ENCODE peak calls at places on chromosomes 1 and 21, in seven cellular contexts. One of them, this sample, is unnamed.
A peak's percentile ranks its signal among the peaks of the same experiment; 100 is the strongest.

GRCh38 chr21:36803801-36804452 is 105.0 kb downstream of the SIM2 start:
- DNase-seq in HCT116: no peak
- DNase-seq in GM12878: no peak
- DNase-seq in H1: no peak
- DNase-seq in K562: no peak
- DNase-seq in HepG2: no peak
- DNase-seq in SK-N-SH: no peak
- DNase-seq in this sample: no peak

GRCh38 chr1:61135286-61135685 is 52.9 kb downstream of the NFIA start:
- DNase-seq in HCT116: no peak
- DNase-seq in GM12878: no peak
- DNase-seq in H1: no peak
- DNase-seq in K562: no peak
- DNase-seq in HepG2: no peak
- DNase-seq in SK-N-SH: no peak
- DNase-seq in this sample: no peak

GRCh38 chr1:189597083-189597482 is 880.6 kb downstream of the BRINP3 start:
- DNase-seq in HCT116: no peak
- DNase-seq in GM12878: no peak
- DNase-seq in H1: no peak
- DNase-seq in K562: no peak
- DNase-seq in HepG2: no peak
- DNase-seq in SK-N-SH: no peak
- DNase-seq in this sample: no peak

GRCh38 chr1:78497196-78497595 is 6.4 kb downstream of the PTGFR start:
- DNase-seq in HCT116: no peak
- DNase-seq in GM12878: no peak
- DNase-seq in H1: no peak
- DNase-seq in K562: no peak
- DNase-seq in HepG2: no peak
- DNase-seq in SK-N-SH: no peak
- DNase-seq in this sample: no peak

GRCh38 chr1:156797212-156797871 is 19.3 kb downstream of the SH2D2A start:
- DNase-seq in HCT116: peak; percentile 33
- DNase-seq in GM12878: no peak
- DNase-seq in H1: no peak
- DNase-seq in K562: peak; percentile 72
- DNase-seq in HepG2: peak; percentile 55
- DNase-seq in SK-N-SH: peak; percentile 68
- DNase-seq in this sample: peak; percentile 48

GRCh38 chr1:88530246-88530645 is 153.8 kb upstream of the PKN2 start:
- DNase-seq in HCT116: no peak
- DNase-seq in GM12878: no peak
- DNase-seq in H1: no peak
- DNase-seq in K562: no peak
- DNase-seq in HepG2: no peak
- DNase-seq in SK-N-SH: no peak
- DNase-seq in this sample: no peak

GRCh38 chr1:221174598-221174997 is 295.4 kb downstream of the HLX start:
- DNase-seq in HCT116: no peak
- DNase-seq in GM12878: no peak
- DNase-seq in H1: peak; percentile 17
- DNase-seq in K562: no peak
- DNase-seq in HepG2: no peak
- DNase-seq in SK-N-SH: no peak
- DNase-seq in this sample: peak; percentile 23

GRCh38 chr1:47192458-47193384 is 2.9 kb upstream of the PDZK1IP1 start:
- DNase-seq in HCT116: peak; percentile 42
- DNase-seq in GM12878: no peak
- DNase-seq in H1: peak; percentile 90
- DNase-seq in K562: peak; percentile 88
- DNase-seq in HepG2: peak; percentile 91
- DNase-seq in SK-N-SH: peak; percentile 78
- DNase-seq in this sample: peak; percentile 60

GRCh38 chr21:28111151-28111619 is 881.5 kb downstream of the LTN1 start:
- DNase-seq in HCT116: no peak
- DNase-seq in GM12878: no peak
- DNase-seq in H1: no peak
- DNase-seq in K562: no peak
- DNase-seq in HepG2: no peak
- DNase-seq in SK-N-SH: peak; percentile 67
- DNase-seq in this sample: no peak

GRCh38 chr1:243438815-243439214 is 183.0 kb downstream of the SDCCAG8 start:
- DNase-seq in HCT116: no peak
- DNase-seq in GM12878: no peak
- DNase-seq in H1: no peak
- DNase-seq in K562: no peak
- DNase-seq in HepG2: no peak
- DNase-seq in SK-N-SH: no peak
- DNase-seq in this sample: no peak

GRCh38 chr1:244815600-244816099 is 19.8 kb upstream of the COX20 start:
- DNase-seq in HCT116: no peak
- DNase-seq in GM12878: peak; percentile 30
- DNase-seq in H1: peak; percentile 64
- DNase-seq in K562: no peak
- DNase-seq in HepG2: no peak
- DNase-seq in SK-N-SH: no peak
- DNase-seq in this sample: no peak

GRCh38 chr1:38804062-38804886 is 55.3 kb downstream of the RRAGC start:
- DNase-seq in HCT116: no peak
- DNase-seq in GM12878: no peak
- DNase-seq in H1: no peak
- DNase-seq in K562: no peak
- DNase-seq in HepG2: no peak
- DNase-seq in SK-N-SH: peak; percentile 66
- DNase-seq in this sample: no peak

GRCh38 chr1:52746189-52746588 is 19.9 kb downstream of the ZYG11B start:
- DNase-seq in HCT116: no peak
- DNase-seq in GM12878: no peak
- DNase-seq in H1: no peak
- DNase-seq in K562: no peak
- DNase-seq in HepG2: peak; percentile 12
- DNase-seq in SK-N-SH: no peak
- DNase-seq in this sample: no peak

GRCh38 chr1:235366286-235366685 is 941 bp upstream of the TBCE start:
- DNase-seq in HCT116: no peak
- DNase-seq in GM12878: no peak
- DNase-seq in H1: no peak
- DNase-seq in K562: peak; percentile 29
- DNase-seq in HepG2: no peak
- DNase-seq in SK-N-SH: no peak
- DNase-seq in this sample: no peak

GRCh38 chr1:235069577-235070563 is 58.8 kb downstream of the TOMM20 start:
- DNase-seq in HCT116: no peak
- DNase-seq in GM12878: no peak
- DNase-seq in H1: no peak
- DNase-seq in K562: no peak
- DNase-seq in HepG2: peak; percentile 90
- DNase-seq in SK-N-SH: no peak
- DNase-seq in this sample: no peak

GRCh38 chr1:42442641-42443040 is 13.2 kb downstream of the ZMYND12 start:
- DNase-seq in HCT116: no peak
- DNase-seq in GM12878: no peak
- DNase-seq in H1: no peak
- DNase-seq in K562: no peak
- DNase-seq in HepG2: no peak
- DNase-seq in SK-N-SH: no peak
- DNase-seq in this sample: no peak

GRCh38 chr1:67735806-67736627 is 51.0 kb downstream of the GADD45A start:
- DNase-seq in HCT116: peak; percentile 45
- DNase-seq in GM12878: peak; percentile 64
- DNase-seq in H1: no peak
- DNase-seq in K562: no peak
- DNase-seq in HepG2: no peak
- DNase-seq in SK-N-SH: peak; percentile 20
- DNase-seq in this sample: no peak

GRCh38 chr1:233668725-233669294 is 54.9 kb downstream of the KCNK1 start:
- DNase-seq in HCT116: peak; percentile 83
- DNase-seq in GM12878: peak; percentile 68
- DNase-seq in H1: no peak
- DNase-seq in K562: peak; percentile 92
- DNase-seq in HepG2: no peak
- DNase-seq in SK-N-SH: no peak
- DNase-seq in this sample: no peak

GRCh38 chr1:44827197-44828002 is 15.7 kb downstream of the PTCH2 start:
- DNase-seq in HCT116: no peak
- DNase-seq in GM12878: no peak
- DNase-seq in H1: no peak
- DNase-seq in K562: peak; percentile 48
- DNase-seq in HepG2: peak; percentile 84
- DNase-seq in SK-N-SH: peak; percentile 33
- DNase-seq in this sample: no peak

GRCh38 chr1:228029281-228029680 is 22.5 kb downstream of the WNT3A start:
- DNase-seq in HCT116: no peak
- DNase-seq in GM12878: no peak
- DNase-seq in H1: no peak
- DNase-seq in K562: no peak
- DNase-seq in HepG2: no peak
- DNase-seq in SK-N-SH: no peak
- DNase-seq in this sample: no peak

GRCh38 chr1:19425643-19426245 is 59.6 kb downstream of the CAPZB start:
- DNase-seq in HCT116: no peak
- DNase-seq in GM12878: no peak
- DNase-seq in H1: no peak
- DNase-seq in K562: no peak
- DNase-seq in HepG2: peak; percentile 84
- DNase-seq in SK-N-SH: no peak
- DNase-seq in this sample: peak; percentile 47

GRCh38 chr1:243798726-243799125 is 51.3 kb downstream of the AKT3 start:
- DNase-seq in HCT116: peak; percentile 3
- DNase-seq in GM12878: no peak
- DNase-seq in H1: no peak
- DNase-seq in K562: no peak
- DNase-seq in HepG2: no peak
- DNase-seq in SK-N-SH: no peak
- DNase-seq in this sample: no peak

GRCh38 chr1:63615809-63616420 is 22.7 kb downstream of the PGM1 start:
- DNase-seq in HCT116: peak; percentile 58
- DNase-seq in GM12878: peak; percentile 19
- DNase-seq in H1: no peak
- DNase-seq in K562: peak; percentile 61
- DNase-seq in HepG2: peak; percentile 67
- DNase-seq in SK-N-SH: peak; percentile 55
- DNase-seq in this sample: peak; percentile 22

GRCh38 chr1:68231627-68232303 is 558 bp downstream of the WLS start:
- DNase-seq in HCT116: no peak
- DNase-seq in GM12878: no peak
- DNase-seq in H1: no peak
- DNase-seq in K562: no peak
- DNase-seq in HepG2: no peak
- DNase-seq in SK-N-SH: peak; percentile 73
- DNase-seq in this sample: no peak

GRCh38 chr21:42189860-42190491 is 29.0 kb upstream of the ABCG1 start:
- DNase-seq in HCT116: no peak
- DNase-seq in GM12878: no peak
- DNase-seq in H1: no peak
- DNase-seq in K562: no peak
- DNase-seq in HepG2: no peak
- DNase-seq in SK-N-SH: no peak
- DNase-seq in this sample: no peak

DNA sequence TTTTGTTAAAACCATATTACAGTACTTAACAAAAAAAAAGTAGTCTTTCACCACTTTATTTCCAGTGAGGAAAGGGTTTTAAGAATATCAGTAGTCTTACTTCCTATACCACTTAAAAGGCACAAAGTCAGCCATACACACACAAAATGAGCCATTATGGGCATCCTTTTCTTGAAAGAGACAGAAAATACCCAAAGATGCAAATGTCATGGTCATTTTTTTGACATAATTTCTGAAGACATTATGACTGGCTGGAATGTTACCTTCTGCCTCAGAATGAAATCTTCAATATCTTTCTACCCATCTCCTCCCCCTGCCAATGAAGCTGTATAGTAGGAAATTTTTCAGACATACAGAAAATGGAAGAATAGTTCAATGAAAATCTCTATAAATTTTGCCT is 237.7 kb downstream of the SLC45A1 start:
- DNase-seq in HCT116: no peak
- DNase-seq in GM12878: no peak
- DNase-seq in H1: no peak
- DNase-seq in K562: no peak
- DNase-seq in HepG2: no peak
- DNase-seq in SK-N-SH: no peak
- DNase-seq in this sample: no peak
- TF ChIP-seq JUND in HCT116: no peak
- TF ChIP-seq JUND in GM12878: no peak
- TF ChIP-seq JUND in H1: no peak
- TF ChIP-seq JUND in K562: no peak
- TF ChIP-seq JUND in HepG2: no peak
- TF ChIP-seq JUND in SK-N-SH: no peak
- TF ChIP-seq JUND in this sample: no peak

GRCh38 chr1:198880818-198881597 is 242.2 kb downstream of the PTPRC start:
- DNase-seq in HCT116: peak; percentile 91
- DNase-seq in GM12878: no peak
- DNase-seq in H1: no peak
- DNase-seq in K562: no peak
- DNase-seq in HepG2: peak; percentile 13
- DNase-seq in SK-N-SH: no peak
- DNase-seq in this sample: no peak
- TF ChIP-seq JUND in HCT116: peak; percentile 97
- TF ChIP-seq JUND in GM12878: no peak
- TF ChIP-seq JUND in H1: no peak
- TF ChIP-seq JUND in K562: peak; percentile 25
- TF ChIP-seq JUND in HepG2: no peak
- TF ChIP-seq JUND in SK-N-SH: peak; percentile 97
- TF ChIP-seq JUND in this sample: no peak

GRCh38 chr1:168084396-168085231 is 52.1 kb downstream of the GPR161 start:
- DNase-seq in HCT116: peak; percentile 18
- DNase-seq in GM12878: no peak
- DNase-seq in H1: peak; percentile 56
- DNase-seq in K562: peak; percentile 83
- DNase-seq in HepG2: peak; percentile 11
- DNase-seq in SK-N-SH: peak; percentile 74
- DNase-seq in this sample: peak; percentile 47
- TF ChIP-seq JUND in HCT116: no peak
- TF ChIP-seq JUND in GM12878: no peak
- TF ChIP-seq JUND in H1: no peak
- TF ChIP-seq JUND in K562: no peak
- TF ChIP-seq JUND in HepG2: no peak
- TF ChIP-seq JUND in SK-N-SH: no peak
- TF ChIP-seq JUND in this sample: no peak

GRCh38 chr1:100542264-100542663 is 4.3 kb downstream of the GPR88 start:
- DNase-seq in HCT116: no peak
- DNase-seq in GM12878: no peak
- DNase-seq in H1: no peak
- DNase-seq in K562: no peak
- DNase-seq in HepG2: no peak
- DNase-seq in SK-N-SH: peak; percentile 60
- DNase-seq in this sample: no peak
- TF ChIP-seq JUND in HCT116: no peak
- TF ChIP-seq JUND in GM12878: no peak
- TF ChIP-seq JUND in H1: no peak
- TF ChIP-seq JUND in K562: no peak
- TF ChIP-seq JUND in HepG2: no peak
- TF ChIP-seq JUND in SK-N-SH: no peak
- TF ChIP-seq JUND in this sample: no peak